ENCODE peak calls at places on chromosomes 11 and 22, in seven cellular contexts. One of them, this sample, is unnamed.

GRCh38 chr11:109728056-109728455 is 306.1 kb downstream of the C11orf87 start:
- DNase-seq in fibroblast of the aortic adventitia: no peak
- DNase-seq in mucosa of descending colon: no peak
- DNase-seq in gastrocnemius medialis: no peak
- DNase-seq in AG09309: no peak
- DNase-seq in NB4: no peak
- DNase-seq in cardiac fibroblast: no peak
- DNase-seq in this sample: no peak

GRCh38 chr11:69962152-69962551 is 116.0 kb upstream of the ANO1 start:
- DNase-seq in fibroblast of the aortic adventitia: no peak
- DNase-seq in mucosa of descending colon: no peak
- DNase-seq in gastrocnemius medialis: no peak
- DNase-seq in AG09309: no peak
- DNase-seq in NB4: peak; percentile 59
- DNase-seq in cardiac fibroblast: peak; percentile 68
- DNase-seq in this sample: no peak

GRCh38 chr22:24200616-24201212 is 19.4 kb downstream of the SUSD2 start:
- DNase-seq in fibroblast of the aortic adventitia: peak; percentile 74
- DNase-seq in mucosa of descending colon: no peak
- DNase-seq in gastrocnemius medialis: no peak
- DNase-seq in AG09309: peak; percentile 17
- DNase-seq in NB4: no peak
- DNase-seq in cardiac fibroblast: peak; percentile 87
- DNase-seq in this sample: no peak

GRCh38 chr11:131977854-131978253 is 607.4 kb downstream of the NTM start:
- DNase-seq in fibroblast of the aortic adventitia: peak; percentile 40
- DNase-seq in mucosa of descending colon: no peak
- DNase-seq in gastrocnemius medialis: no peak
- DNase-seq in AG09309: peak; percentile 16
- DNase-seq in NB4: no peak
- DNase-seq in cardiac fibroblast: peak; percentile 78
- DNase-seq in this sample: no peak

GRCh38 chr11:40797981-40798380 is 661.5 kb downstream of the LRRC4C start:
- DNase-seq in fibroblast of the aortic adventitia: no peak
- DNase-seq in mucosa of descending colon: no peak
- DNase-seq in gastrocnemius medialis: no peak
- DNase-seq in AG09309: no peak
- DNase-seq in NB4: no peak
- DNase-seq in cardiac fibroblast: no peak
- DNase-seq in this sample: no peak

GRCh38 chr11:69704508-69705245 is 855 bp upstream of the FGF19 start:
- DNase-seq in fibroblast of the aortic adventitia: no peak
- DNase-seq in mucosa of descending colon: no peak
- DNase-seq in gastrocnemius medialis: no peak
- DNase-seq in AG09309: no peak
- DNase-seq in NB4: no peak
- DNase-seq in cardiac fibroblast: peak; percentile 8
- DNase-seq in this sample: no peak

GRCh38 chr11:69978841-69979614 is 99.1 kb upstream of the ANO1 start:
- DNase-seq in fibroblast of the aortic adventitia: peak; percentile 23
- DNase-seq in mucosa of descending colon: no peak
- DNase-seq in gastrocnemius medialis: no peak
- DNase-seq in AG09309: no peak
- DNase-seq in NB4: no peak
- DNase-seq in cardiac fibroblast: no peak
- DNase-seq in this sample: no peak

GRCh38 chr22:43789452-43789851 is 22.7 kb downstream of the EFCAB6 start:
- DNase-seq in fibroblast of the aortic adventitia: peak; percentile 99
- DNase-seq in mucosa of descending colon: peak; percentile 48
- DNase-seq in gastrocnemius medialis: no peak
- DNase-seq in AG09309: peak; percentile 97
- DNase-seq in NB4: no peak
- DNase-seq in cardiac fibroblast: peak; percentile 90
- DNase-seq in this sample: peak; percentile 73

GRCh38 chr22:24142831-24143230 is 38.5 kb upstream of the SUSD2 start:
- DNase-seq in fibroblast of the aortic adventitia: no peak
- DNase-seq in mucosa of descending colon: no peak
- DNase-seq in gastrocnemius medialis: no peak
- DNase-seq in AG09309: no peak
- DNase-seq in NB4: no peak
- DNase-seq in cardiac fibroblast: no peak
- DNase-seq in this sample: no peak

GRCh38 chr11:108846009-108846408 is 181.1 kb downstream of the DDX10 start:
- DNase-seq in fibroblast of the aortic adventitia: no peak
- DNase-seq in mucosa of descending colon: no peak
- DNase-seq in gastrocnemius medialis: no peak
- DNase-seq in AG09309: no peak
- DNase-seq in NB4: no peak
- DNase-seq in cardiac fibroblast: no peak
- DNase-seq in this sample: no peak

DNA sequence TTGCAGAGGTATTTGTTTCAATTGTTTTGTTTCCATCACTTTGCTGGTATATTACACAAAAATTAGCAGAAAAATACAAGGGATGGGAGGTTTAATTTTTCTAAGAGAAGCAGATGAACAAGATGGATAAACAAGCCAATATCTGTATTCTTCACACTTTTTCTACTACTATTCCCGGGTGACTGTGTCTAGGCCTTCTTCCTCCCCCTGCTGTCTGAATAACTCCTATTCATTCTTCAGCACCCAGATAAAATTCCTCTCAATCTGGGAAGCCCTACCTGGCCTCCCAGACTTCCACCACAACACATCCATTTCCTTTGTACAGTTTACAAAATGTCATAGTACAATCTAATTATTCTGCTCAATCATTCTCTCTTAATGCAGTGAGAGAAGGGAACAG is 666.6 kb upstream of the TENM4 start:
- DNase-seq in fibroblast of the aortic adventitia: no peak
- DNase-seq in mucosa of descending colon: no peak
- DNase-seq in gastrocnemius medialis: no peak
- DNase-seq in AG09309: no peak
- DNase-seq in NB4: no peak
- DNase-seq in cardiac fibroblast: no peak
- DNase-seq in this sample: no peak
- H3K4me3 ChIP-seq in fibroblast of the aortic adventitia: no peak overlapping the region
- H3K4me3 ChIP-seq in mucosa of descending colon: no peak overlapping the region
- H3K4me3 ChIP-seq in gastrocnemius medialis: no peak overlapping the region
- H3K4me3 ChIP-seq in AG09309: no peak overlapping the region
- H3K4me3 ChIP-seq in NB4: no peak overlapping the region
- H3K4me3 ChIP-seq in cardiac fibroblast: no peak overlapping the region
- H3K4me3 ChIP-seq in this sample: no peak overlapping the region

GRCh38 chr11:13635804-13636203 is 32.7 kb upstream of the FAR1 start:
- DNase-seq in fibroblast of the aortic adventitia: no peak
- DNase-seq in mucosa of descending colon: no peak
- DNase-seq in gastrocnemius medialis: no peak
- DNase-seq in AG09309: no peak
- DNase-seq in NB4: no peak
- DNase-seq in cardiac fibroblast: no peak
- DNase-seq in this sample: no peak

GRCh38 chr11:13635290-13635689 is 33.2 kb upstream of the FAR1 start:
- DNase-seq in fibroblast of the aortic adventitia: no peak
- DNase-seq in mucosa of descending colon: no peak
- DNase-seq in gastrocnemius medialis: no peak
- DNase-seq in AG09309: no peak
- DNase-seq in NB4: no peak
- DNase-seq in cardiac fibroblast: no peak
- DNase-seq in this sample: no peak

GRCh38 chr11:13638436-13638835 is 30.0 kb upstream of the FAR1 start:
- DNase-seq in fibroblast of the aortic adventitia: no peak
- DNase-seq in mucosa of descending colon: no peak
- DNase-seq in gastrocnemius medialis: no peak
- DNase-seq in AG09309: no peak
- DNase-seq in NB4: peak; percentile 4
- DNase-seq in cardiac fibroblast: no peak
- DNase-seq in this sample: no peak

DNA sequence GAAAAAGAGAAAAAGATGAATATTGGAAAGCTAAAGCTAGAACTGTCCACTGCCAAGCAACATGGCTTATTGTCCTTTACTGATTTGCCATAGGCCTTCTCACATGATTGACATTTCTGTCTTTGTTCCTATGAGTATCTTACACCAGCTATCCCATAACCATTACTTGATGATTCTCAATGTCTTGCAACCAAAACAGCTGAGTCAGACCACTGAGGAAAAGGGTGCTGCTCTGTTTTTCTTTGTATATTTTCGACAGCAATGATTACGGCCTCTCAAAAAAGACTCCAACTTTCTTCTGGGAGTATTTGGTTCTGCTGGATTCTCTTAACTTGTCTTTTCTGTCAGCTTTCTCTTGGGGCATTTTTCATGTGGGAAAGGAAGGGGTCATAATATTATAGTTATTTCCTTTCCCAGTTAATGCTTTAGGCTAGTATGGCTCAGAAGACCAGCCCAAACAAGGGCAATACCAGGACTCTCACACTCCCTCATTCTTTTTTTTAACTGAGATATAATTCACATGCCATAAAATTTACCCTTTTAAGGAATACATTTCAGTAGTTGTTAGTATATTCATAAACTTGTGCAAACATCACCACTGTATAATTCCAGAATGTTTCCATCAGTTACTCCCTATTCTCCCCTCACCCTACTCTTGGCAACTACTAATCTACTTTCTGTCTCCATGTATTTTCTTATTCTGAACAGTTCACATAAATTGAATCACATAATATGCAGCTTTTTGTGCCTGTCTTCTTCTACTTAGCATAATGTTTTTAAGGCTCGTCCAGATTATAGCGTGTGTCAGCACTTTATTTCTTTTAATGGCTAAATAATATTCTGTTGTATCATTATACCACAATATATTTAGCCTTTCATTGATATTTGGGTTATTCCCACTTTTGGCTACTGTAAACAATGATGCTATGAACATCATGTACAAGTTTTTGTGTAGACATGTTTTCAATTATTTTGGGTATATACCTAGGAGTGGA is 31.0 kb upstream of the FAR1 start:
- DNase-seq in fibroblast of the aortic adventitia: no peak
- DNase-seq in mucosa of descending colon: no peak
- DNase-seq in gastrocnemius medialis: no peak
- DNase-seq in AG09309: no peak
- DNase-seq in NB4: no peak
- DNase-seq in cardiac fibroblast: no peak
- DNase-seq in this sample: no peak
- TF ChIP-seq CTCF in fibroblast of the aortic adventitia: no peak
- TF ChIP-seq CTCF in mucosa of descending colon: no peak
- TF ChIP-seq CTCF in gastrocnemius medialis: no peak
- TF ChIP-seq CTCF in AG09309: no peak
- TF ChIP-seq CTCF in NB4: no peak
- TF ChIP-seq CTCF in cardiac fibroblast: no peak
- TF ChIP-seq CTCF in this sample: no peak

GRCh38 chr22:50532824-50533344 is 3.1 kb upstream of the TYMP start:
- DNase-seq in fibroblast of the aortic adventitia: no peak
- DNase-seq in mucosa of descending colon: no peak
- DNase-seq in gastrocnemius medialis: no peak
- DNase-seq in AG09309: no peak
- DNase-seq in NB4: no peak
- DNase-seq in cardiac fibroblast: no peak
- DNase-seq in this sample: no peak
- H3K4me3 ChIP-seq in fibroblast of the aortic adventitia: no peak overlapping the region
- H3K4me3 ChIP-seq in mucosa of descending colon: no peak overlapping the region
- H3K4me3 ChIP-seq in gastrocnemius medialis: no peak overlapping the region
- H3K4me3 ChIP-seq in AG09309: no peak overlapping the region
- H3K4me3 ChIP-seq in NB4: no peak overlapping the region
- H3K4me3 ChIP-seq in cardiac fibroblast: no peak overlapping the region
- H3K4me3 ChIP-seq in this sample: no peak overlapping the region

DNA sequence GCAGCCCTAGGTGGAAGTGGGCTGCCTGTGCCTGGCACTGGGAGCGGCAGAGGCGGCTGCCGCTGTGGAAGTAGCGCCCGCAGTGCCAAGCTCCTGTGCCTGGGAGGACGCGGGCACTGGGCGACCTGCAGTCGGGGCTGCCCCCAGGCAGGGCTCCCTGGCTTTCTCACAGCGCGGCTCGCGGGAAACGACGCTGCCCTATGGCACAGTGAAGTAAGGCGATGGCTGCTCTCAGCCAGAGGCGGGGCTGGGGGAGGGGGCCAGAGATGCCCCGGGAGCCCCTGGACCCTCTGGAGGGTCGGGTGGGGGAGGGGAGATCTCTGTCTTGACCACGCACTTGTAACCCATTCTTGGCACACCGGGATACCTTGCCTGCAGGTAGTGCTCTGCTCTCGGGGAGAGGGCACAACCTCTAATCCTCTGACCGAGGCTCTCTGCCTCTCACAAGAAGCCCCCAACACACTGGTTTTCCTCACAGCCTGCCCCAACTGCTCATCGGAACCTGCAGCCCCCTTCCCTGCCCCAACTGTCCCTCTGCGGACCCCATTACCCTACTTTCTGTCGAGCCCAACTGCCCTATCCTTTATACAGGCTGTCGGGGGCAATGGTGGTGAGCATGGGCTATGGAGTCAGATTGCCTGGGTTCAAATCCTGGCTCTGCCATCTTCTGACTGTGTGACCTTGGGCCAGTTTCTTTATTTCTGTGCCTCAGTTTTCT is 32.2 kb upstream of the TRIM29 start:
- DNase-seq in fibroblast of the aortic adventitia: no peak
- DNase-seq in mucosa of descending colon: no peak
- DNase-seq in gastrocnemius medialis: no peak
- DNase-seq in AG09309: no peak
- DNase-seq in NB4: no peak
- DNase-seq in cardiac fibroblast: no peak
- DNase-seq in this sample: no peak
- TF ChIP-seq CTCF in fibroblast of the aortic adventitia: no peak
- TF ChIP-seq CTCF in mucosa of descending colon: no peak
- TF ChIP-seq CTCF in gastrocnemius medialis: no peak
- TF ChIP-seq CTCF in AG09309: no peak
- TF ChIP-seq CTCF in NB4: no peak
- TF ChIP-seq CTCF in cardiac fibroblast: no peak
- TF ChIP-seq CTCF in this sample: no peak

DNA sequence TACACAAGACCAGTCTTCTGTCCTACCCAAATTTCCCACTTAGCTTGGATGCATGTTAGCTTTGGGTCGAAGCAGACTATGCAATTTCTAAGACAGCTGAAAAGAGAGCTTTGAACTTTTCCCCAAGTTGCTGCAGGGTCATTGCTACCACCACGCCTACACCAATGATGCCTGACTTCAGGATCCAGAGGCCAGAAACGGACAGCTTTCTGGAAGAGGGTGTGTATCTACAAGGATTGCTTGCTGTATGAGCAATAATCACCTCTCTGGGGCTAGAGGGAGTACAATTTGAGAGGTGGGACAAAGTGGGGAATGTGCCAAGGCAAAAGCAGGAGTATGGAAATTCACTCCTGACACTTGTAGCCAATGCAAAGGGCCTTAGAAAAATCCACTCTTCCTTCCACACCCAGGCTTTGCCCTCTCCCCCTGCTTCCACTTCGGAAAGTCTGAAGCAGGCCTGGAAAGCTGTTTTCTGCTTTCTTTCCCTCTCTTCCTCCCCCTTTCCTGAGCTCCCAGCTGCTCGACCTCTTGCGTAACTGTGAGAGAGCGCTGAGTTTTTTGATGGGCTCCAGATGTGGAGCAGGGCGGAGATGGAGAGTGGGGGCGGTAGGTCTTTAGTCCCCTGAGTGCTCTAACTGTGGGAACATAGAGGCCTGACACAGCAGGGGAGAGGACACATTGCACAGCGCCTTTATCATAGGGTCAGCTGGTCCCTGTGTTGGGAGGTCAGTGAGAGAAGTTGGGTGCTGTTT is 2.1 kb upstream of the PHLDB1 start:
- DNase-seq in fibroblast of the aortic adventitia: peak; percentile 97
- DNase-seq in mucosa of descending colon: no peak
- DNase-seq in gastrocnemius medialis: peak; percentile 79
- DNase-seq in AG09309: peak; percentile 84
- DNase-seq in NB4: peak; percentile 93
- DNase-seq in cardiac fibroblast: peak; percentile 97
- DNase-seq in this sample: peak; percentile 90
- H3K4me3 ChIP-seq in fibroblast of the aortic adventitia: peak overlapping the region; percentile 22
- H3K4me3 ChIP-seq in mucosa of descending colon: no peak overlapping the region
- H3K4me3 ChIP-seq in gastrocnemius medialis: no peak overlapping the region
- H3K4me3 ChIP-seq in AG09309: no peak overlapping the region
- H3K4me3 ChIP-seq in NB4: no peak overlapping the region
- H3K4me3 ChIP-seq in cardiac fibroblast: no peak overlapping the region
- H3K4me3 ChIP-seq in this sample: no peak overlapping the region

GRCh38 chr22:35930933-35931332 is 97.7 kb downstream of the RBFOX2 start:
- DNase-seq in fibroblast of the aortic adventitia: peak; percentile 89
- DNase-seq in mucosa of descending colon: no peak
- DNase-seq in gastrocnemius medialis: no peak
- DNase-seq in AG09309: peak; percentile 55
- DNase-seq in NB4: peak; percentile 57
- DNase-seq in cardiac fibroblast: peak; percentile 86
- DNase-seq in this sample: peak; percentile 41
- TF ChIP-seq CTCF in fibroblast of the aortic adventitia: peak; percentile 78
- TF ChIP-seq CTCF in mucosa of descending colon: no peak
- TF ChIP-seq CTCF in gastrocnemius medialis: peak; percentile 72
- TF ChIP-seq CTCF in AG09309: peak; percentile 72
- TF ChIP-seq CTCF in NB4: peak; percentile 40
- TF ChIP-seq CTCF in cardiac fibroblast: peak; percentile 70
- TF ChIP-seq CTCF in this sample: peak; percentile 49

This sample was measured in HFF-Myc.